ENCODE peak calls at places on chromosomes 3 and 15, in five cellular contexts. J is H1, X is HepG2, L is endothelial cell of umbilical vein, T is K562. R is an unnamed sample.

GRCh38 chr3:94441494-94441847 is 378.6 kb downstream of the NSUN3 start:
- DNase-seq in X (no peak), T (no peak), J (no peak), L (no peak), R (no peak)

GRCh38 chr15:24898715-24899278 is 56.0 kb upstream of the SNRPN start:
- DNase-seq in J (peak), X (no peak), T (no peak), L (no peak), R (no peak)

GRCh38 chr3:99862208-99862607 is 44.5 kb downstream of the CMSS1 start:
- DNase-seq in L (peak), X (no peak), T (no peak), J (no peak), R (no peak)

GRCh38 chr15:55587321-55588069 is 650 bp downstream of the PYGO1 start:
- DNase-seq in J (peak), L (peak), X (peak), T (no peak), R (peak)

GRCh38 chr3:192917508-192918274 is at the start of gene MB21D2:
- DNase-seq in L (peak), J (peak), T (peak), X (peak), R (peak)

GRCh38 chr3:150414989-150415388 is 6.9 kb downstream of the TSC22D2 start:
- DNase-seq in T (no peak), L (no peak), J (no peak), X (no peak), R (no peak)

GRCh38 chr15:33234019-33234418 is 39.5 kb upstream of the FMN1 start:
- DNase-seq in L (peak), T (no peak), X (peak), J (no peak), R (peak)

GRCh38 chr3:26437678-26438077 is 184.9 kb upstream of the LRRC3B start:
- DNase-seq in J (no peak), X (no peak), L (no peak), T (no peak), R (no peak)

GRCh38 chr3:133833267-133833666 is 27.7 kb downstream of the SRPRB start:
- DNase-seq in X (no peak), L (no peak), T (no peak), J (peak), R (no peak)

GRCh38 chr15:45473068-45473467 is 49.5 kb downstream of the SLC30A4 start:
- DNase-seq in X (no peak), J (no peak), L (no peak), T (no peak), R (no peak)

GRCh38 chr3:44476181-44476599 is 1.3 kb downstream of the ZNF445 start:
- DNase-seq in T (no peak), X (no peak), L (peak), J (no peak), R (no peak)

GRCh38 chr15:83977992-83978391 is 257.6 kb upstream of the GOLGA6L4 start:
- DNase-seq in T (no peak), X (no peak), L (no peak), J (no peak), R (no peak)

GRCh38 chr15:87620393-87620792 is 636.1 kb downstream of the NTRK3 start:
- DNase-seq in X (no peak), J (no peak), T (no peak), L (no peak), R (no peak)

GRCh38 chr3:100033184-100033583 is 81.1 kb downstream of the FILIP1L start:
- DNase-seq in J (no peak), X (no peak), T (no peak), L (no peak), R (no peak)

GRCh38 chr15:68550004-68550403 is 28.8 kb upstream of the CORO2B start:
- DNase-seq in L (no peak), T (no peak), J (no peak), X (no peak), R (no peak)

GRCh38 chr3:87236093-87236492 is 9.0 kb downstream of the CHMP2B start:
- DNase-seq in T (no peak), X (no peak), J (no peak), L (no peak), R (no peak)

GRCh38 chr3:100141576-100141975 is 27.3 kb upstream of the FILIP1L start:
- DNase-seq in X (no peak), L (no peak), T (no peak), J (no peak), R (no peak)

GRCh38 chr3:52633786-52634185 is 51.9 kb downstream of the PBRM1 start:
- DNase-seq in L (no peak), X (no peak), J (no peak), T (no peak), R (no peak)

GRCh38 chr3:172397716-172398405 is 50.4 kb downstream of the GHSR start:
- DNase-seq in L (no peak), X (no peak), T (peak), J (no peak), R (peak)

GRCh38 chr15:25690673-25691543 is 172.2 kb downstream of the ATP10A start:
- DNase-seq in T (no peak), L (no peak), J (no peak), X (no peak), R (no peak)

GRCh38 chr3:42937334-42937733 is 31.4 kb downstream of the ZNF662 start:
- DNase-seq in L (no peak), J (no peak), X (no peak), T (no peak), R (no peak)

GRCh38 chr15:64767203-64767602 is 8.2 kb downstream of the RBPMS2 start:
- DNase-seq in J (no peak), T (no peak), X (no peak), L (no peak), R (no peak)

GRCh38 chr15:25182098-25182478 is 227.3 kb downstream of the SNRPN start:
- DNase-seq in L (no peak), X (no peak), J (no peak), T (no peak), R (no peak)

GRCh38 chr15:34275154-34275553 is 50.3 kb downstream of the EMC4 start:
- DNase-seq in J (no peak), T (no peak), X (no peak), L (peak), R (no peak)

GRCh38 chr3:164781755-164782154 is 296.5 kb downstream of the SI start:
- DNase-seq in J (no peak), T (no peak), L (no peak), X (no peak), R (no peak)

GRCh38 chr3:66949898-66950297 is 48.2 kb upstream of the KBTBD8 start:
- DNase-seq in X (no peak), J (no peak), T (no peak), L (no peak), R (no peak)

GRCh38 chr3:79233431-79234060 is 534.3 kb downstream of the ROBO1 start:
- DNase-seq in L (no peak), J (no peak), X (no peak), T (no peak), R (no peak)

GRCh38 chr3:17800232-17800631 is 57.8 kb upstream of the TBC1D5 start:
- DNase-seq in J (no peak), T (no peak), L (no peak), X (no peak), R (no peak)

GRCh38 chr15:101397521-101398003 is 91.9 kb downstream of the PCSK6 start:
- DNase-seq in L (no peak), X (no peak), J (peak), T (no peak), R (no peak)

GRCh38 chr3:71926242-71926560 is 141.3 kb upstream of the PROK2 start:
- DNase-seq in X (peak), L (no peak), T (no peak), J (peak), R (peak)

GRCh38 chr15:98842192-98842972 is 165.2 kb downstream of the PGPEP1L start:
- DNase-seq in T (no peak), X (peak), J (no peak), L (no peak), R (no peak)

DNA sequence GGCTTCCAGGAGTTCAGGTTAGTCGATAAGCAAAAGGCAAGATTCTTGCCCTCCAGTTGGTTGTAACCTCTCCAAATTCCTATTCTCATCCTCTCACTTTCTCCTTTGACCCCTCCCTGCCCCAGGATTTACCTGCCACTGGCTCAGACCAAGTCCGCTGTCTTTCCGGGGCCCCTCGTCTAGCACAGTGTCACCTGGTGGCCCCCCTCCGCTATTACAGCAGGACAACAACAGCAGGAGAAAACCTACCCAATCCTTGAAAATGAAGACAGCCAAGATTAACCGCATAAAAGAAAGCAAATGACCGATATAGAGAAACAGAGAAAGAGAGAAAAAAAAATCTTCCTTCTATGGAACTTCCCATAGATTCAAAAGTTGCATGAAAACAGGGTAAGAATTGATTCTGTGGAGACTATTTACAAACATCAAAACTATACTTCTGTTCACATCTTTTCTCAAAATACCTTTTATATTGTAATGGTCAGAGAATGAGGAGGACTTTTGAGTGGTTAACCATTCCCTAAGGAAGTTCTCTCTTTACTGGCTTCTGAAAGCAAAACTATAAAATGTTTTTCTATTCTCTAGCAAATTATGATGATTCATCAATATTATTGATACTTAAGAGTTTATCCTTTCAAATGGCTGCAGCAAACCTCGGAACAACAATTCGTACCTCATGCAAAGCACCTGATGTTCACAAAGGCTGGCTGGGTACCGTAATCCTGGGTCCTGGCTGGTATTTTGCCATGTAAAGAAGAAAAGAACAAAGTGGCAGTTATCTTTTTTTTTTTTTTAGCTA is 10.0 kb upstream of the ST8SIA2 start:
- DNase-seq in T (peak), X (peak), L (no peak), J (peak), R (peak)
- TF ChIP-seq JUN in T (no peak), X (no peak), L (no peak), J (no peak), R (no peak)

DNA sequence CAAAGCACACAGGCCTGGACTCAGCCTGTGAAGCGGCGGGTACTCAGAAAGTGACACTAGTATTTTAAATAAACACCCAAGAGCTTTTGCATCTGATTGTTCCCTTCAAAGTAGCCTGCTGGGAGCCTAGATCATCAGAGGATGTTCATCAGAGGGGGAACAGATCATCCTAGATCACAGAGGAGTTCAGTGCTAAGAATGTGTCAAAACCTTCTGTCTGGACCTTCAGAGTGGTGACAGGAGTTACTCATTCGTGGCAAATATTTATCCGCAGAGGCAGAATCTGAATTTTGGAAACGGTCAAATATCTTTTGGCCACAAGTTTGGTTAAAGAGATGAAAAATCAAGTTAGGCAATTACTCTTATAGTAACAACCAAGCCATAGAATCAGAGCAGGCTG is 9.7 kb upstream of the KIF7 start:
- DNase-seq in T (no peak), L (no peak), X (no peak), J (no peak), R (no peak)
- H3K4me2 ChIP-seq in T (no peak), L (peak), X (peak), J (peak), R (peak)

GRCh38 chr3:113092746-113093145 is 102.0 kb downstream of the GTPBP8 start:
- DNase-seq in L (no peak), T (no peak), J (no peak), X (no peak), R (no peak)

GRCh38 chr3:113094514-113094913 is 103.7 kb downstream of the GTPBP8 start:
- DNase-seq in J (no peak), T (no peak), L (no peak), X (no peak), R (no peak)

GRCh38 chr3:113096158-113096893 is 105.5 kb downstream of the GTPBP8 start:
- DNase-seq in X (no peak), L (no peak), J (no peak), T (no peak), R (no peak)

GRCh38 chr3:113100063-113100462 is 109.3 kb downstream of the GTPBP8 start:
- DNase-seq in L (no peak), T (no peak), X (no peak), J (no peak), R (no peak)

GRCh38 chr3:113097821-113098516 is 107.2 kb downstream of the GTPBP8 start:
- DNase-seq in X (peak), L (no peak), J (no peak), T (no peak), R (peak)
- TF ChIP-seq JUN in X (no peak), L (no peak), J (no peak), T (no peak), R (peak)

GRCh38 chr15:72858205-72858604 is 74.6 kb upstream of the ADPGK start:
- DNase-seq in T (no peak), L (no peak), J (peak), X (no peak), R (no peak)
- H3K4me2 ChIP-seq in T (no peak), L (no peak), J (no peak), X (no peak), R (no peak)